ENCODE peak calls at places on chromosomes 3 and 15, in four cellular contexts. One of them, this sample, is unnamed.
A peak's percentile ranks its signal among the peaks of the same experiment; 100 is the strongest.

GRCh38 chr3:171339606-171340005 is 120.6 kb downstream of the TNIK start:
- DNase-seq in OCI-LY7: no peak
- DNase-seq in heart left ventricle: no peak
- DNase-seq in astrocyte: no peak
- DNase-seq in this sample: no peak

GRCh38 chr3:156681003-156681402 is 6.6 kb downstream of the TIPARP start:
- DNase-seq in astrocyte: peak; percentile 95
- DNase-seq in OCI-LY7: no peak
- DNase-seq in heart left ventricle: no peak
- DNase-seq in this sample: peak; percentile 68

GRCh38 chr3:102125994-102126368 is 276.7 kb downstream of the NFKBIZ start:
- DNase-seq in OCI-LY7: no peak
- DNase-seq in heart left ventricle: no peak
- DNase-seq in astrocyte: no peak
- DNase-seq in this sample: no peak

GRCh38 chr15:101126618-101127502 is 125.0 kb downstream of the CHSY1 start:
- DNase-seq in astrocyte: peak; percentile 64
- DNase-seq in heart left ventricle: no peak
- DNase-seq in OCI-LY7: no peak
- DNase-seq in this sample: no peak

GRCh38 chr3:113533534-113533892 is 1.2 kb downstream of the SIDT1 start:
- DNase-seq in astrocyte: no peak
- DNase-seq in heart left ventricle: no peak
- DNase-seq in OCI-LY7: peak; percentile 66
- DNase-seq in this sample: no peak

GRCh38 chr3:125054436-125055164 is 1.2 kb downstream of the HEG1 start:
- DNase-seq in OCI-LY7: peak; percentile 21
- DNase-seq in heart left ventricle: no peak
- DNase-seq in astrocyte: peak; percentile 35
- DNase-seq in this sample: no peak

GRCh38 chr3:17006143-17006839 is 121.5 kb downstream of the PLCL2 start:
- DNase-seq in astrocyte: no peak
- DNase-seq in heart left ventricle: no peak
- DNase-seq in OCI-LY7: peak; percentile 16
- DNase-seq in this sample: no peak

GRCh38 chr15:51736646-51737537 is 563 bp downstream of the LYSMD2 start:
- DNase-seq in astrocyte: no peak
- DNase-seq in heart left ventricle: peak; percentile 71
- DNase-seq in OCI-LY7: no peak
- DNase-seq in this sample: no peak

GRCh38 chr15:42444415-42445063 is 46.4 kb downstream of the ZNF106 start:
- DNase-seq in heart left ventricle: no peak
- DNase-seq in OCI-LY7: no peak
- DNase-seq in astrocyte: peak; percentile 6
- DNase-seq in this sample: no peak

GRCh38 chr15:96362001-96362758 is 31.7 kb downstream of the NR2F2 start:
- DNase-seq in astrocyte: no peak
- DNase-seq in heart left ventricle: no peak
- DNase-seq in OCI-LY7: no peak
- DNase-seq in this sample: no peak

GRCh38 chr3:186978712-186979111 is 48.4 kb downstream of the ST6GAL1 start:
- DNase-seq in heart left ventricle: no peak
- DNase-seq in OCI-LY7: no peak
- DNase-seq in astrocyte: no peak
- DNase-seq in this sample: no peak

GRCh38 chr15:62021991-62022600 is 38.2 kb downstream of the VPS13C start:
- DNase-seq in OCI-LY7: peak; percentile 8
- DNase-seq in astrocyte: no peak
- DNase-seq in heart left ventricle: no peak
- DNase-seq in this sample: no peak

GRCh38 chr3:33047842-33048834 is 48.8 kb downstream of the GLB1 start:
- DNase-seq in astrocyte: no peak
- DNase-seq in heart left ventricle: no peak
- DNase-seq in OCI-LY7: peak; percentile 87
- DNase-seq in this sample: no peak

GRCh38 chr3:86785381-86785780 is 205.6 kb downstream of the VGLL3 start:
- DNase-seq in heart left ventricle: no peak
- DNase-seq in astrocyte: peak; percentile 33
- DNase-seq in OCI-LY7: no peak
- DNase-seq in this sample: no peak

GRCh38 chr3:63824309-63824708 is 5.2 kb downstream of the C3orf49 start:
- DNase-seq in heart left ventricle: no peak
- DNase-seq in astrocyte: peak; percentile 76
- DNase-seq in OCI-LY7: no peak
- DNase-seq in this sample: no peak

GRCh38 chr15:40069178-40070165 is 30.5 kb upstream of the SRP14 start:
- DNase-seq in OCI-LY7: peak; percentile 73
- DNase-seq in astrocyte: no peak
- DNase-seq in heart left ventricle: peak; percentile 93
- DNase-seq in this sample: peak; percentile 82

GRCh38 chr3:9715764-9716437 is 12.3 kb downstream of the CPNE9 start:
- DNase-seq in OCI-LY7: peak; percentile 12
- DNase-seq in astrocyte: peak; percentile 82
- DNase-seq in heart left ventricle: no peak
- DNase-seq in this sample: peak; percentile 89

GRCh38 chr3:38000965-38001455 is 10.4 kb downstream of the VILL start:
- DNase-seq in OCI-LY7: no peak
- DNase-seq in heart left ventricle: no peak
- DNase-seq in astrocyte: no peak
- DNase-seq in this sample: no peak

GRCh38 chr3:58063022-58063421 is 54.8 kb downstream of the FLNB start:
- DNase-seq in heart left ventricle: no peak
- DNase-seq in astrocyte: no peak
- DNase-seq in OCI-LY7: no peak
- DNase-seq in this sample: no peak

GRCh38 chr15:84982301-84982920 is 755 bp downstream of the PDE8A start:
- DNase-seq in OCI-LY7: peak; percentile 26
- DNase-seq in astrocyte: no peak
- DNase-seq in heart left ventricle: peak; percentile 66
- DNase-seq in this sample: peak; percentile 70

GRCh38 chr15:45454825-45455224 is 67.7 kb downstream of the SLC30A4 start:
- DNase-seq in heart left ventricle: peak; percentile 75
- DNase-seq in OCI-LY7: peak; percentile 37
- DNase-seq in astrocyte: peak; percentile 97
- DNase-seq in this sample: no peak

GRCh38 chr3:86960551-86960950 is 30.4 kb downstream of the VGLL3 start:
- DNase-seq in astrocyte: no peak
- DNase-seq in heart left ventricle: no peak
- DNase-seq in OCI-LY7: no peak
- DNase-seq in this sample: no peak

GRCh38 chr15:49238342-49238741 is 68.3 kb downstream of the GALK2 start:
- DNase-seq in heart left ventricle: no peak
- DNase-seq in astrocyte: peak; percentile 85
- DNase-seq in OCI-LY7: no peak
- DNase-seq in this sample: no peak

GRCh38 chr3:113601240-113601639 is 68.9 kb downstream of the SIDT1 start:
- DNase-seq in heart left ventricle: no peak
- DNase-seq in OCI-LY7: no peak
- DNase-seq in astrocyte: no peak
- DNase-seq in this sample: no peak

GRCh38 chr3:186142556-186142955 is 33.7 kb upstream of the ETV5 start:
- DNase-seq in OCI-LY7: peak; percentile 25
- DNase-seq in heart left ventricle: no peak
- DNase-seq in astrocyte: peak; percentile 31
- DNase-seq in this sample: no peak

GRCh38 chr3:123683146-123683545 is 98.3 kb upstream of the HACD2 start:
- DNase-seq in OCI-LY7: no peak
- DNase-seq in heart left ventricle: no peak
- DNase-seq in astrocyte: no peak
- DNase-seq in this sample: no peak
- H3K36me3 ChIP-seq in OCI-LY7: no peaks in the 10 kb centered on the region
- H3K36me3 ChIP-seq in heart left ventricle: no peaks in the 10 kb centered on the region
- H3K36me3 ChIP-seq in astrocyte: peaks cover 8% of the 10 kb centered on the region
- H3K36me3 ChIP-seq in this sample: no peaks in the 10 kb centered on the region

GRCh38 chr15:50636146-50636545 is 50.5 kb downstream of the TRPM7 start:
- DNase-seq in heart left ventricle: no peak
- DNase-seq in astrocyte: no peak
- DNase-seq in OCI-LY7: no peak
- DNase-seq in this sample: no peak

GRCh38 chr15:50641318-50641717 is 45.3 kb downstream of the TRPM7 start:
- DNase-seq in heart left ventricle: no peak
- DNase-seq in OCI-LY7: no peak
- DNase-seq in astrocyte: no peak
- DNase-seq in this sample: no peak
- H3K36me3 ChIP-seq in heart left ventricle: peaks cover 86% of the 10 kb centered on the region
- H3K36me3 ChIP-seq in OCI-LY7: peaks cover 91% of the 10 kb centered on the region
- H3K36me3 ChIP-seq in astrocyte: peaks cover 16% of the 10 kb centered on the region
- H3K36me3 ChIP-seq in this sample: peaks cover 83% of the 10 kb centered on the region

DNA sequence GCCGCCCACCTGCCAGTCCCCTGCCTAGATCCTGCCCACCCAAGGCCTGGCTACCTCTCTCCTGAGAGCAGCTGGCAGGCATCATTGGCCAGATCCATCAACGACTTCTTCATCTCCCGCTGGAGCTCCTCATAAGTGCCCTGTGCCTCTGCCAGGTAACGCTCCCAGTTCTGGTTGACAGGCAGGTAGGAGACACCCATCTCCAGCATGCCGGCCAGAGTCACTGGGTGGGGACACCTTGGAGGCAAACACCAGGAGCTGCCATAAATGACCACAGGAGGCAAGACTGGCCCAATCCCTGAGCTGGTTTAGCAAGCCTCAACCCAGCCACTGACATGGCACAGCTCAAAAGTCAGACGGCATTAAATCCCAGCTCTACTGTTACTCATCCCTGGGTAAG is 7.5 kb downstream of the POLG start:
- DNase-seq in astrocyte: no peak
- DNase-seq in OCI-LY7: no peak
- DNase-seq in heart left ventricle: no peak
- DNase-seq in this sample: no peak
- H3K36me3 ChIP-seq in astrocyte: peaks cover 81% of the 10 kb centered on the region
- H3K36me3 ChIP-seq in OCI-LY7: peaks cover 100% of the 10 kb centered on the region
- H3K36me3 ChIP-seq in heart left ventricle: peaks cover 97% of the 10 kb centered on the region
- H3K36me3 ChIP-seq in this sample: peaks cover 96% of the 10 kb centered on the region

GRCh38 chr3:47641739-47642138 is 63.1 kb upstream of the CSPG5 start:
- DNase-seq in OCI-LY7: no peak
- DNase-seq in heart left ventricle: no peak
- DNase-seq in astrocyte: no peak
- DNase-seq in this sample: no peak
- H3K36me3 ChIP-seq in OCI-LY7: peaks cover 95% of the 10 kb centered on the region
- H3K36me3 ChIP-seq in heart left ventricle: peaks cover 18% of the 10 kb centered on the region
- H3K36me3 ChIP-seq in astrocyte: peaks cover 29% of the 10 kb centered on the region
- H3K36me3 ChIP-seq in this sample: peaks cover 24% of the 10 kb centered on the region

GRCh38 chr3:98263944-98264343 is at the start of gene OR5H6:
- DNase-seq in heart left ventricle: no peak
- DNase-seq in OCI-LY7: no peak
- DNase-seq in astrocyte: no peak
- DNase-seq in this sample: no peak

GRCh38 chr3:98272126-98272525 is 8.1 kb downstream of the OR5H6 start:
- DNase-seq in astrocyte: no peak
- DNase-seq in OCI-LY7: no peak
- DNase-seq in heart left ventricle: no peak
- DNase-seq in this sample: no peak

GRCh38 chr3:98274914-98275313 is 7.4 kb upstream of the OR5H2 start:
- DNase-seq in OCI-LY7: no peak
- DNase-seq in heart left ventricle: peak; percentile 44
- DNase-seq in astrocyte: no peak
- DNase-seq in this sample: no peak

DNA sequence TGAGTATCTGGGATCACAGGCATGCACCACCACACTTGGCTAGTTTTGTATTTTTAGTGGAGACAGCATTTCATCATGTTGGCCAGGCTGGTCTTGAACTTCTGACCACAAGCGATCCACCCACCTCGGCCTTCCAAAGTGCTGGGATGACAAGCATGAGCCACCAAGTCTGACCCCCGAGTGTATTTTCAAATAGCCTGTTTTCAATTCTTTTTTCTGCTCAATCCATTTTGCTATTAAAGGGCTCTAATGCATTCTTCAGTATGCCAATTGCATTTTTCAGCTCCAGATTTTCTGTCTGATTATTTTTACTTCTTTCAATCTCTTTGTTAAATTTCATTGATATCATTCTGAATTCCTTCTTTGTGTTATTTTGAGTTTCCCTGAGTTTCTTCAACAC is 5.8 kb downstream of the OR5H6 start:
- DNase-seq in OCI-LY7: no peak
- DNase-seq in heart left ventricle: no peak
- DNase-seq in astrocyte: no peak
- DNase-seq in this sample: no peak
- H3K36me3 ChIP-seq in OCI-LY7: no peaks in the 10 kb centered on the region
- H3K36me3 ChIP-seq in heart left ventricle: no peaks in the 10 kb centered on the region
- H3K36me3 ChIP-seq in astrocyte: no peaks in the 10 kb centered on the region
- H3K36me3 ChIP-seq in this sample: no peaks in the 10 kb centered on the region

GRCh38 chr3:172751188-172751571 is 654 bp downstream of the ECT2 start:
- DNase-seq in OCI-LY7: peak; percentile 63
- DNase-seq in heart left ventricle: no peak
- DNase-seq in astrocyte: no peak
- DNase-seq in this sample: no peak

GRCh38 chr3:172750069-172750367 is 508 bp upstream of the ECT2 start:
- DNase-seq in OCI-LY7: no peak
- DNase-seq in astrocyte: no peak
- DNase-seq in heart left ventricle: no peak
- DNase-seq in this sample: no peak

GRCh38 chr3:172750368-172751187 is at the start of gene ECT2:
- DNase-seq in heart left ventricle: peak; percentile 98
- DNase-seq in astrocyte: peak; percentile 99
- DNase-seq in OCI-LY7: peak; percentile 100
- DNase-seq in this sample: peak; percentile 100

GRCh38 chr3:172752651-172753050 is 2.1 kb downstream of the ECT2 start:
- DNase-seq in heart left ventricle: no peak
- DNase-seq in OCI-LY7: peak; percentile 9
- DNase-seq in astrocyte: no peak
- DNase-seq in this sample: no peak

GRCh38 chr3:172753125-172753524 is 2.6 kb downstream of the ECT2 start:
- DNase-seq in astrocyte: no peak
- DNase-seq in OCI-LY7: no peak
- DNase-seq in heart left ventricle: no peak
- DNase-seq in this sample: no peak
- H3K36me3 ChIP-seq in astrocyte: peaks cover 4% of the 10 kb centered on the region
- H3K36me3 ChIP-seq in OCI-LY7: peaks cover 59% of the 10 kb centered on the region
- H3K36me3 ChIP-seq in heart left ventricle: no peaks in the 10 kb centered on the region
- H3K36me3 ChIP-seq in this sample: no peaks in the 10 kb centered on the region